ENCODE peak calls at places on chromosomes 12 and 14, in eight cellular contexts. L is H4, N is HS-27A, F is NCI-H1694, V is right atrium auricular region, T is NCI-H2081, X is Panc1, J is T-cell. A is an unnamed sample.

GRCh38 chr12:5085896-5086295 is 42.2 kb downstream of the KCNA5 start:
- DNase-seq in N (peak), F (no peak), V (no peak), J (no peak), X (no peak), L (peak), T (no peak), A (no peak)

GRCh38 chr12:108618079-108618952 is 15.4 kb downstream of the SELPLG start:
- DNase-seq in L (peak), X (no peak), V (peak), F (peak), N (no peak), J (peak), T (peak), A (peak)

GRCh38 chr12:122851820-122852219 is 16.6 kb downstream of the HIP1R start:
- DNase-seq in N (peak), T (no peak), V (no peak), X (no peak), J (no peak), L (no peak), F (no peak), A (no peak)

GRCh38 chr12:114916531-114916930 is 232.6 kb upstream of the TBX3 start:
- DNase-seq in T (no peak), V (no peak), L (peak), N (no peak), F (no peak), J (no peak), X (no peak), A (no peak)

GRCh38 chr14:54325766-54326165 is 71.0 kb upstream of the CDKN3 start:
- DNase-seq in V (no peak), J (no peak), L (no peak), X (no peak), T (no peak), N (no peak), F (no peak), A (no peak)

GRCh38 chr14:70018713-70019201 is 139.5 kb downstream of the SMOC1 start:
- DNase-seq in X (no peak), L (peak), N (no peak), T (no peak), F (no peak), V (no peak), J (no peak), A (no peak)

GRCh38 chr14:38505221-38506095 is 249.6 kb upstream of the CLEC14A start:
- DNase-seq in X (no peak), J (no peak), T (no peak), L (no peak), N (no peak), F (no peak), V (no peak), A (peak)

GRCh38 chr14:33589334-33589733 is 361.5 kb downstream of the EGLN3 start:
- DNase-seq in T (no peak), F (no peak), V (no peak), J (no peak), X (no peak), N (no peak), L (peak), A (no peak)

GRCh38 chr12:5088586-5089264 is 45.0 kb downstream of the KCNA5 start:
- DNase-seq in L (peak), T (no peak), V (no peak), N (peak), J (no peak), F (no peak), X (no peak), A (no peak)

GRCh38 chr14:35205737-35206136 is 83.4 kb downstream of the PRORP start:
- DNase-seq in J (no peak), V (no peak), X (no peak), N (no peak), L (no peak), T (no peak), F (no peak), A (no peak)

GRCh38 chr12:94207467-94208432 is 59.4 kb downstream of the PLXNC1 start:
- DNase-seq in T (no peak), V (no peak), J (peak), N (no peak), L (no peak), X (no peak), F (no peak), A (no peak)

GRCh38 chr12:100755186-100755585 is 39.4 kb upstream of the ANO4 start:
- DNase-seq in T (peak), L (no peak), N (no peak), J (no peak), V (no peak), F (no peak), X (no peak), A (no peak)

GRCh38 chr12:6691473-6691872 is 2.3 kb upstream of the ZNF384 start:
- DNase-seq in J (no peak), N (no peak), X (no peak), V (no peak), T (no peak), L (peak), F (no peak), A (no peak)

GRCh38 chr14:93104961-93105360 is 10.8 kb downstream of the ITPK1 start:
- DNase-seq in X (no peak), F (no peak), L (no peak), T (no peak), V (no peak), N (no peak), J (no peak), A (no peak)

GRCh38 chr12:103745962-103746361 is 95.1 kb downstream of the NT5DC3 start:
- DNase-seq in L (no peak), V (no peak), X (no peak), F (peak), T (no peak), J (no peak), N (no peak), A (no peak)

GRCh38 chr12:105977256-105978051 is 161.3 kb downstream of the NUAK1 start:
- DNase-seq in F (no peak), T (no peak), L (no peak), V (no peak), J (no peak), N (peak), X (no peak), A (no peak)

GRCh38 chr14:103704708-103705107 is 10.5 kb downstream of the XRCC3 start:
- DNase-seq in F (no peak), T (no peak), X (no peak), L (no peak), V (no peak), N (no peak), J (no peak), A (no peak)

GRCh38 chr12:124564232-124564958 is 3.0 kb downstream of the NCOR2 start:
- DNase-seq in L (no peak), X (no peak), T (no peak), V (no peak), N (no peak), J (no peak), F (no peak), A (no peak)